ENCODE peak calls at places on chromosomes 3 and 15, in five cellular contexts. R is tibial nerve, T is GM10248, E is kidney, F is neural progenitor cell. O is an unnamed sample.

GRCh38 chr15:62391565-62392262 is 226.6 kb upstream of the C2CD4B start:
- DNase-seq in E (peak), T (peak), R (peak), F (peak), O (peak)

GRCh38 chr3:157530637-157531300 is 27.6 kb upstream of the VEPH1 start:
- DNase-seq in E (no peak), T (no peak), R (no peak), F (no peak), O (no peak)

GRCh38 chr3:126014252-126014651 is 45.3 kb downstream of the ROPN1B start:
- DNase-seq in F (no peak), E (no peak), R (no peak), T (no peak), O (no peak)

GRCh38 chr3:73409405-73409804 is 215.3 kb downstream of the PDZRN3 start:
- DNase-seq in E (no peak), F (no peak), R (no peak), T (no peak), O (no peak)

GRCh38 chr3:71160800-71161546 is 422.6 kb downstream of the FOXP1 start:
- DNase-seq in E (no peak), R (no peak), F (no peak), T (no peak), O (no peak)

GRCh38 chr3:151675858-151676615 is 57.7 kb upstream of the AADACL2 start:
- DNase-seq in F (no peak), E (no peak), R (no peak), T (no peak), O (no peak)

GRCh38 chr3:156174229-156174847 is 54.0 kb downstream of the KCNAB1 start:
- DNase-seq in F (peak), R (no peak), T (no peak), E (no peak), O (no peak)

GRCh38 chr3:81416812-81417211 is 344.6 kb downstream of the GBE1 start:
- DNase-seq in R (no peak), F (no peak), E (no peak), T (no peak), O (no peak)

GRCh38 chr3:176953106-176954080 is 243.9 kb downstream of the TBL1XR1 start:
- DNase-seq in F (no peak), R (peak), E (no peak), T (no peak), O (no peak)

GRCh38 chr3:140363801-140364200 is 314.1 kb upstream of the TRIM42 start:
- DNase-seq in E (no peak), F (no peak), R (no peak), T (no peak), O (no peak)

GRCh38 chr15:66701422-66702034 is 508 bp upstream of the SMAD6 start:
- DNase-seq in T (no peak), R (no peak), E (peak), F (peak), O (peak)

GRCh38 chr15:66653852-66654251 is 48.2 kb upstream of the SMAD6 start:
- DNase-seq in T (no peak), E (no peak), R (no peak), F (no peak), O (no peak)

GRCh38 chr3:19384868-19385267 is 236.6 kb downstream of the KCNH8 start:
- DNase-seq in E (no peak), F (no peak), T (peak), R (no peak), O (no peak)

GRCh38 chr3:45041666-45042065 is 15.6 kb downstream of the CLEC3B start:
- DNase-seq in F (no peak), R (no peak), T (no peak), E (no peak), O (no peak)

GRCh38 chr15:87858651-87859050 is 397.9 kb downstream of the NTRK3 start:
- DNase-seq in E (no peak), F (no peak), R (no peak), T (no peak), O (no peak)

GRCh38 chr3:58013973-58014649 is 5.9 kb downstream of the FLNB start:
- DNase-seq in E (no peak), F (no peak), R (peak), T (no peak), O (peak)

GRCh38 chr3:117097356-117097755 is 387.8 kb downstream of the TUSC7 start:
- DNase-seq in F (no peak), E (no peak), R (no peak), T (no peak), O (no peak)

GRCh38 chr3:37723585-37723984 is 138.1 kb upstream of the CTDSPL start:
- DNase-seq in T (no peak), R (no peak), F (no peak), E (no peak), O (no peak)

GRCh38 chr3:53196575-53197407 is 35.8 kb downstream of the PRKCD start:
- DNase-seq in E (no peak), T (peak), R (no peak), F (peak), O (no peak)

DNA sequence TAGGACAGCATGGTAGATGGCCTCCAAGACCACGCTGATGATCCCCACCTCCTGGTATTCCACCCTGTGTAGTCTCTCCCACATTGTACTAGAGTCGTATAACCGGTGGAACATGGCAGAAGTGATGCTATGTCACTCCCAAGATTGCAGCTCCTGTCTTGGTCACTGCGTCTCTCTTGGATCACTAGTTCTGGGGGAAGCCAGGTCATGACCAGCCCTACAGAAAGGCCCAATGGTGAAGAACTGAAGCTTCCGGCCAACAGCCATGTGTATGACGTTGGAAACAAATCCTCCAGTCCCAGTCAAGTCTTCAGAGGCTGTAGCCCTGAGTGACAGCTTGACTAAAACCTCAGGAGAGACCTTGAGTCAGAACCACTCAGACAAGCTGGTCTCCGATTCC is 62.0 kb upstream of the FNDC3B start:
- DNase-seq in E (no peak), T (no peak), R (no peak), F (no peak), O (no peak)
- TF ChIP-seq CTCF in E (no peak), T (no peak), R (no peak), F (no peak), O (no peak)

DNA sequence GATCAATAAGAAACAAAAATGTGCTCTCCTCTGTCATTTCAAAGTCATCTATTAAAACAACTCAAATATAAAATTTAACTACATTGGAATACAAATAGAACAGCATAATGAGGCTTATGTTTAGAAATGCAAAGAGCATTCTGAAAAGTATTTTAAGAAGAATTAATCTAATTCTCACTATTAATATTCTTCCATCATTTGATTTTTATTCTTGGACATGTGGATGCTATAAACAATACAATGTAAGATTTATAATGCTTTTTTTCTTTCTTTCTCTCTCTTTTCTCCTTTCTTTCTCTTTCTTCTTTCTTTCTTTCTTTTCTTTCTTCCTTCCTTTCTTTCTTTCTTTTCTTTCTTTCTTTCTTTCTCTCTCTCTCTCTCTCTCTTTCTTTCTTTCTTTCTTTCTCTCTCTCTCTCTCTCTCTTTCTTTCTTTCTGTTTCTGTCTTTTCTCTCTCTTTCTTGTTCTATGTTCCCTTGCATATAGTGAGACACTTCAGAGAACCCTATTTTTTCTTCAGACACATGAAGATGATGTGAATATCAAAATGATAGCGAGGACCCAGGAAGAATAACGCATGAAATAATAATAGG is 32.6 kb upstream of the MEIS2 start:
- DNase-seq in R (no peak), E (no peak), F (no peak), T (no peak), O (no peak)
- TF ChIP-seq CTCF in R (no peak), E (no peak), F (no peak), T (no peak), O (no peak)

GRCh38 chr3:123819949-123820348 is 64.2 kb downstream of the MYLK start:
- DNase-seq in R (no peak), T (no peak), E (no peak), F (no peak), O (no peak)
- TF ChIP-seq CTCF in R (no peak), T (no peak), E (no peak), F (no peak), O (no peak)

DNA sequence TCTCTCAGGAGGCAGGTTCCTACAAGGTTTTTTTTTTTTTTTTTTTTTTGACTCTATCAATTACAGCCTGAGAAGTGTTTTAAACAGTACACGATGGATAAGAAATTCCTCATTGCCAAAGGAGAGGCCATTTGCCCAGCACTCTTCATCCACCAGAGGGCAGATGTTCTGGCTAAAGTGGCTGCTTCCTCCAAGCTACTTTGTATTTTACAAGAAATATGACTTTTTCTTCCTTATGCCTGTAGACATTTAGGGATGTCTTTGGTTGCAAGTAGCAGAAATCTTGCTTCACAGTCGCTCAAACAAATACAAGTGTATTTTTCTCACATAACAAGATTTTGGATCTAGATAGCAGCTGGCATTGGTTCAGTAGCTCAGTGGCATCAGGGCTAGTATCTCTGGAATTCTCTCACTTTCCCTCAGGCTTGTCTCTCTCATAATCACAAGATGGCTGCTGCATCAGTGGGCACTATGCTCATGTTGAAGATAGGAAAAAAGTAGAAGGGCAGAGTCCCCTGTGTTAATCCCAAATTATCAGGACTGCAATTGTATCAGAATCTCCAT is 139.1 kb upstream of the COL8A1 start:
- DNase-seq in F (peak), R (no peak), T (peak), E (no peak), O (no peak)
- TF ChIP-seq CTCF in F (peak), R (peak), T (peak), E (peak), O (peak)

GRCh38 chr3:134376786-134377431 is 2.7 kb upstream of the AMOTL2 start:
- DNase-seq in R (no peak), T (no peak), F (no peak), E (peak), O (peak)

GRCh38 chr3:134377896-134378295 is 3.6 kb upstream of the AMOTL2 start:
- DNase-seq in F (peak), T (no peak), E (no peak), R (no peak), O (no peak)

GRCh38 chr3:134380249-134380648 is 6.0 kb upstream of the AMOTL2 start:
- DNase-seq in T (no peak), E (no peak), F (no peak), R (no peak), O (no peak)

GRCh38 chr3:134378818-134379217 is 4.6 kb upstream of the AMOTL2 start:
- DNase-seq in T (no peak), E (no peak), F (no peak), R (no peak), O (no peak)

DNA sequence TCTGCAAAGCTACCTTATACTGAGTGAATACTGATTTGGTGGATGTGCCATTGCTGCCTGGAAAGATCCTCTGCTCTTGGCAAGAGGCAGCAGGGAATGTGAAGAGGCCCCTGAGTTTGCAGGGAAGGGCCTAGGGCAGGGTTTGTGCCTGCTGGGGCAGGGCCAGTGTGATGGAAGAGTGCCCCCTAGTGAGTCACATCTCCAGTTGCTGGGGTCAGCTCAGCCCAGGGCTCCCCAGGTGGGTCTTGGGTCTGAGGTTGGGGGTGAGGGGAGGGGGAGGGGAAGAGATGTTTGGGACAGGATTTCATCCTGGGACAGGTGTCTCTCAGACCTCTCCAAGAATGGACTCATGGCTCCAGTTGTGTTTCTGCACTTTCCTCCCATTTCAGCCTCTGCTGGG is 4.1 kb upstream of the AMOTL2 start:
- DNase-seq in E (peak), T (no peak), R (no peak), F (peak), O (no peak)
- TF ChIP-seq CTCF in E (peak), T (peak), R (peak), F (peak), O (no peak)

GRCh38 chr3:166760114-166760513 is 620.0 kb downstream of the ZBBX start:
- DNase-seq in T (no peak), E (no peak), R (no peak), F (no peak), O (no peak)

DNA sequence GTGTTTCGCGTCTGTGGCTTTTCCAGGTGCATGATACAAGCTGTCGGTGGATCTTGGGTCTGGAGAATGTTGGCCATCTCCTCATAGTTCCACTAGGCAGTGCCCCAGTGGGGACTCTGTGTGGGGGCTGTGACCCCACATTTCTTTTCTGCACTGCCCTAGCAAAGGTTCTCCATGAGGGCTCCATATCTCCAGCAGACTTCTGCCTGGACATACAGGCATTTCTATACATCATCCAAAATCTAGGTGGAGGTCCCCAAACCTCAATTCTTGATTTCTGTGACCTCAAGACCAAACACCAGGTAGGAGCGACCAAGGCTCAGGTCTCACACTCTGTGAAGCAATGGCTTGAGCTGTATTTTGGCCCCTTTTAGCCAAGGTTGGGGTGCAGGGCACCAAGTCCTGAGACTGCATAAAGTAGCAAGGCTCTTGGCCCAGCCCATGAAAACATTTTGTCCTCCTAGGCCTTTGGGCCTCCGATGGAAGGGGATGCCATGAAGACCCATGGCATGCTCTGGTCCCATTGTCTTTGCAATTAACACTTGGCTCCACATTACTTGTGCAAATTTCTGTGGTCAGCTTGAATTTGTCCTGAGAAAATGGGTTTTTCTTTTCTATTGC is 615.3 kb downstream of the ZBBX start:
- DNase-seq in T (no peak), R (no peak), E (no peak), F (no peak), O (no peak)
- TF ChIP-seq CTCF in T (no peak), R (no peak), E (no peak), F (no peak), O (no peak)

DNA sequence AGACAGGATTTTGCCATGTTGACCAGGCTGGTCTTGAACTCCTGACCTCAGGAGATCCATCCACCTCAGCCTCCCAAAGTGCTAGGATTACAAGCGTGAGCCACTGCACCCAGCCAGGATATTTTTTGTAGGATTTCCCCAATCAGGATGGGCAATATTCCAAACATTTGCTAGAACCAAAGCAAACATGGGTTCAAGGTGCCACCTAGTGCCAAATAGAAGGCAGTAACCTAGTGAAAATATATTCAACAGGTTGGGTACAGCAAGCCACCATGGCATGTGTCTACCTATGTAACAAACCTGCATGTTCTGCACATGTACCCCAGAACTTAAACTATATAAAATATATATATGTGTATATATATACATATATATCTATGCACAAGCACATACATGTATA is 185.9 kb upstream of the CADM2 start:
- DNase-seq in T (no peak), R (no peak), E (no peak), F (no peak), O (no peak)
- TF ChIP-seq CTCF in T (no peak), R (no peak), E (no peak), F (peak), O (no peak)

GRCh38 chr15:39625856-39626255 is 45.0 kb downstream of the THBS1 start:
- DNase-seq in T (no peak), R (no peak), F (no peak), E (no peak), O (no peak)
- TF ChIP-seq CTCF in T (no peak), R (no peak), F (no peak), E (no peak), O (no peak)

O was measured in mesothelial cell of epicardium.